ENCODE peak calls at places on chromosomes 5 and 9, in seven cellular contexts. One of them, this sample, is unnamed.

GRCh38 chr9:134356496-134357470 is 30.5 kb downstream of the RXRA start:
- DNase-seq in HL-60: peak
- DNase-seq in stomach: peak
- DNase-seq in pancreas: no peak
- DNase-seq in fibroblast of pulmonary artery: peak
- DNase-seq in A549: no peak
- DNase-seq in AG04450: no peak
- DNase-seq in this sample: no peak

GRCh38 chr5:156147948-156148285 is 179.0 kb upstream of the SGCD start:
- DNase-seq in HL-60: no peak
- DNase-seq in stomach: no peak
- DNase-seq in pancreas: no peak
- DNase-seq in fibroblast of pulmonary artery: no peak
- DNase-seq in A549: no peak
- DNase-seq in AG04450: no peak
- DNase-seq in this sample: no peak

GRCh38 chr5:53438486-53439472 is 41.6 kb upstream of the FST start:
- DNase-seq in HL-60: no peak
- DNase-seq in stomach: no peak
- DNase-seq in pancreas: no peak
- DNase-seq in fibroblast of pulmonary artery: peak
- DNase-seq in A549: no peak
- DNase-seq in AG04450: no peak
- DNase-seq in this sample: no peak

GRCh38 chr5:76084496-76085285 is 1.5 kb downstream of the SV2C start:
- DNase-seq in HL-60: no peak
- DNase-seq in stomach: no peak
- DNase-seq in pancreas: no peak
- DNase-seq in fibroblast of pulmonary artery: peak
- DNase-seq in A549: no peak
- DNase-seq in AG04450: no peak
- DNase-seq in this sample: no peak

GRCh38 chr5:141969783-141970741 is 1.2 kb downstream of the RNF14 start:
- DNase-seq in HL-60: peak
- DNase-seq in stomach: no peak
- DNase-seq in pancreas: no peak
- DNase-seq in fibroblast of pulmonary artery: no peak
- DNase-seq in A549: peak
- DNase-seq in AG04450: no peak
- DNase-seq in this sample: no peak

GRCh38 chr5:172280317-172280716 is 3.2 kb downstream of the UBTD2 start:
- DNase-seq in HL-60: no peak
- DNase-seq in stomach: no peak
- DNase-seq in pancreas: no peak
- DNase-seq in fibroblast of pulmonary artery: no peak
- DNase-seq in A549: no peak
- DNase-seq in AG04450: no peak
- DNase-seq in this sample: no peak

GRCh38 chr5:74056789-74057164 is 430.8 kb downstream of the ARHGEF28 start:
- DNase-seq in HL-60: no peak
- DNase-seq in stomach: peak
- DNase-seq in pancreas: no peak
- DNase-seq in fibroblast of pulmonary artery: peak
- DNase-seq in A549: peak
- DNase-seq in AG04450: no peak
- DNase-seq in this sample: peak

GRCh38 chr5:73592546-73592945 is 27.0 kb downstream of the UTP15 start:
- DNase-seq in HL-60: no peak
- DNase-seq in stomach: no peak
- DNase-seq in pancreas: no peak
- DNase-seq in fibroblast of pulmonary artery: peak
- DNase-seq in A549: peak
- DNase-seq in AG04450: no peak
- DNase-seq in this sample: no peak

GRCh38 chr5:38540348-38540747 is 16.1 kb downstream of the LIFR start:
- DNase-seq in HL-60: no peak
- DNase-seq in stomach: no peak
- DNase-seq in pancreas: peak
- DNase-seq in fibroblast of pulmonary artery: no peak
- DNase-seq in A549: no peak
- DNase-seq in AG04450: no peak
- DNase-seq in this sample: no peak

GRCh38 chr9:91589101-91589553 is 165.5 kb upstream of the NFIL3 start:
- DNase-seq in HL-60: no peak
- DNase-seq in stomach: no peak
- DNase-seq in pancreas: no peak
- DNase-seq in fibroblast of pulmonary artery: peak
- DNase-seq in A549: peak
- DNase-seq in AG04450: peak
- DNase-seq in this sample: peak

GRCh38 chr9:84940294-84940693 is 270.8 kb downstream of the NTRK2 start:
- DNase-seq in HL-60: no peak
- DNase-seq in stomach: no peak
- DNase-seq in pancreas: no peak
- DNase-seq in fibroblast of pulmonary artery: no peak
- DNase-seq in A549: no peak
- DNase-seq in AG04450: no peak
- DNase-seq in this sample: peak

GRCh38 chr5:91848453-91848852 is 465.3 kb upstream of the ARRDC3 start:
- DNase-seq in HL-60: no peak
- DNase-seq in stomach: no peak
- DNase-seq in pancreas: no peak
- DNase-seq in fibroblast of pulmonary artery: peak
- DNase-seq in A549: peak
- DNase-seq in AG04450: peak
- DNase-seq in this sample: peak

GRCh38 chr5:138662599-138662998 is 87.4 kb upstream of the HSPA9 start:
- DNase-seq in HL-60: no peak
- DNase-seq in stomach: no peak
- DNase-seq in pancreas: no peak
- DNase-seq in fibroblast of pulmonary artery: no peak
- DNase-seq in A549: no peak
- DNase-seq in AG04450: no peak
- DNase-seq in this sample: no peak

GRCh38 chr5:160555836-160556660 is 134.4 kb downstream of the PTTG1 start:
- DNase-seq in HL-60: peak
- DNase-seq in stomach: no peak
- DNase-seq in pancreas: peak
- DNase-seq in fibroblast of pulmonary artery: no peak
- DNase-seq in A549: no peak
- DNase-seq in AG04450: no peak
- DNase-seq in this sample: peak

GRCh38 chr5:20077186-20077585 is 89.2 kb upstream of the CDH18 start:
- DNase-seq in HL-60: no peak
- DNase-seq in stomach: no peak
- DNase-seq in pancreas: no peak
- DNase-seq in fibroblast of pulmonary artery: no peak
- DNase-seq in A549: no peak
- DNase-seq in AG04450: no peak
- DNase-seq in this sample: no peak

GRCh38 chr5:127612441-127613141 is 36.3 kb upstream of the CTXN3 start:
- DNase-seq in HL-60: no peak
- DNase-seq in stomach: no peak
- DNase-seq in pancreas: no peak
- DNase-seq in fibroblast of pulmonary artery: no peak
- DNase-seq in A549: no peak
- DNase-seq in AG04450: no peak
- DNase-seq in this sample: no peak

GRCh38 chr9:81685763-81686613 is 3.4 kb downstream of the TLE1 start:
- DNase-seq in HL-60: no peak
- DNase-seq in stomach: no peak
- DNase-seq in pancreas: no peak
- DNase-seq in fibroblast of pulmonary artery: peak
- DNase-seq in A549: peak
- DNase-seq in AG04450: no peak
- DNase-seq in this sample: no peak

GRCh38 chr5:7976411-7977190 is 107.7 kb downstream of the MTRR start:
- DNase-seq in HL-60: no peak
- DNase-seq in stomach: no peak
- DNase-seq in pancreas: no peak
- DNase-seq in fibroblast of pulmonary artery: no peak
- DNase-seq in A549: no peak
- DNase-seq in AG04450: no peak
- DNase-seq in this sample: no peak

GRCh38 chr5:135996611-135997010 is 32.2 kb upstream of the TGFBI start:
- DNase-seq in HL-60: no peak
- DNase-seq in stomach: no peak
- DNase-seq in pancreas: no peak
- DNase-seq in fibroblast of pulmonary artery: no peak
- DNase-seq in A549: no peak
- DNase-seq in AG04450: no peak
- DNase-seq in this sample: no peak

GRCh38 chr9:29806941-29807625 is 2233.8 kb upstream of the C9orf72 start:
- DNase-seq in HL-60: no peak
- DNase-seq in stomach: no peak
- DNase-seq in pancreas: no peak
- DNase-seq in fibroblast of pulmonary artery: no peak
- DNase-seq in A549: no peak
- DNase-seq in AG04450: no peak
- DNase-seq in this sample: peak

GRCh38 chr9:76342862-76343261 is 51.4 kb downstream of the RFK start:
- DNase-seq in HL-60: no peak
- DNase-seq in stomach: no peak
- DNase-seq in pancreas: no peak
- DNase-seq in fibroblast of pulmonary artery: no peak
- DNase-seq in A549: no peak
- DNase-seq in AG04450: no peak
- DNase-seq in this sample: no peak

GRCh38 chr9:109640232-109641078 is 139.5 kb upstream of the PALM2AKAP2 start:
- DNase-seq in HL-60: peak
- DNase-seq in stomach: peak
- DNase-seq in pancreas: peak
- DNase-seq in fibroblast of pulmonary artery: peak
- DNase-seq in A549: peak
- DNase-seq in AG04450: no peak
- DNase-seq in this sample: no peak

DNA sequence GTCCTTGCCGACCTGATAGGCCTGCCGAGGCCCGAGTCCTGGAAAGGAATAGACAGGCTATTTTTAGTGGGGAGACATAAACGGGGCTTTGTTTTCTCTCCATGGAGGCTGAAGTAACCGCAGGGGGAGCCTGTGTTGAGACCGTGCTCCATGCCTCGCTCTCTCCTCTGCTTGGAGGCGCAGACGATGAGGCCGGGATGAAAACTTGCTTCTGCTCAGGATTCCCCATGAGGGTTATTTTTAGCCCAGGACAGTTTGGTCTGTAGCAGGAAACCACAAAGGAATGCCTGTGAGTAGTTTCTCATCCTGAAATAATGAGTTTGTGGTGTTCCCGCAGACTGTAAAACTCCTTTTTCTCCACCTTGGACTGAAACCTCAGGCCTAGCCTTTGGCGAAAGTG is 81.9 kb upstream of the RARS1 start:
- DNase-seq in HL-60: no peak
- DNase-seq in stomach: no peak
- DNase-seq in pancreas: no peak
- DNase-seq in fibroblast of pulmonary artery: peak
- DNase-seq in A549: no peak
- DNase-seq in AG04450: peak
- DNase-seq in this sample: peak
- TF ChIP-seq CTCF in HL-60: no peak
- TF ChIP-seq CTCF in stomach: no peak
- TF ChIP-seq CTCF in pancreas: no peak
- TF ChIP-seq CTCF in fibroblast of pulmonary artery: peak
- TF ChIP-seq CTCF in A549: no peak
- TF ChIP-seq CTCF in AG04450: no peak
- TF ChIP-seq CTCF in this sample: no peak

DNA sequence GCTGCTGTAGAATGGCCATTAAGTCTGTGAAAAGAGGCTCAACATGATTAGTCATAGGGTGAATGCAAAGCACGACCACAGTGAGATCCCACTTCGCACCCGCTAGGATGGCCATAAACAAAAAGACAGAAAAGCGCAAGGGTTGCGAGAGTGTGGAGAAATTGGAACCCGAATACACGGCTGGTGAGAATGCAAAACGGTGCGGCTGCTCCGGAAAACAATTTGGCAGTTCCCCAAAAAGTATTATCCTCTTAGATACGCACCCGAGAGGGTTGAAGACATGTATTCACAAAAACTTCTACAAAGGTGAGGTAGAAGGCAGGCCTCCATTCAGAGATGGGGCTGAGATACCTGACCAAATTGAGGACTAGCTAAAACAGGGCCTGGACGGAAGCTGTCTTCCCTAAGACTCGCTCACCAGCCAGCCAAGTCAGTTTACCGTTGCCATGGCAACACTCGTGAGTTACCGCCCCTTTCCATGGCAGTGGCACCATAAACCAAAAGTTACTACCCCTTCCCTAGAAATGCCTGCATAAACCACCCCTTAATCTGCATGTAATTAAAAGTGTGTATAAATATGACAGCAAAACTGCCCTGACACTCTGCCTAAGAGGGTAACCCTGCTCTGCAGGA is 726 bp upstream of the PSMB7 start:
- DNase-seq in HL-60: no peak
- DNase-seq in stomach: no peak
- DNase-seq in pancreas: no peak
- DNase-seq in fibroblast of pulmonary artery: no peak
- DNase-seq in A549: no peak
- DNase-seq in AG04450: no peak
- DNase-seq in this sample: no peak
- H3K4me3 ChIP-seq in HL-60: peak
- H3K4me3 ChIP-seq in stomach: peak
- H3K4me3 ChIP-seq in pancreas: no peak
- H3K4me3 ChIP-seq in fibroblast of pulmonary artery: peak
- H3K4me3 ChIP-seq in A549: peak
- H3K4me3 ChIP-seq in AG04450: no peak
- H3K4me3 ChIP-seq in this sample: peak

DNA sequence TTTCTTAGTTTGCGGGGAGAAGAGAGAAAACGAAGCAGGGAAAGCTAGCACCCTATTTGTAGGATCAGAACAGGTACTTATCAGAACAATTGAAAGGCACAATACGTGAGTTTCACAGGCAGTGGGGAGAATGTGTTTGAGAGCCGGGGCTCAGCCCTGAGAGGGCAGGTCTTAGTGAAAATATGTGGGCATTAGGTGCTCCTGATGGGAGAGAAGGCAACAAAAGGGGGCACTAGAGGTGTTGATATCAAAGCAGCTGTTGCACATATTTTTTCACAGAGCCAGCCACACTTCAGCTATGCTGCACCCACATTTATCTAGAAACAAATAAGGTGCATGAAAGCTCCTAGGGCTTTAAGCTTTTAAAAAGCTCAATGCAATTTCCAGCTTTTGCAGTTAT is 99.7 kb upstream of the MAN2A1 start:
- DNase-seq in HL-60: peak
- DNase-seq in stomach: no peak
- DNase-seq in pancreas: no peak
- DNase-seq in fibroblast of pulmonary artery: no peak
- DNase-seq in A549: no peak
- DNase-seq in AG04450: no peak
- DNase-seq in this sample: no peak
- TF ChIP-seq CTCF in HL-60: no peak
- TF ChIP-seq CTCF in stomach: no peak
- TF ChIP-seq CTCF in pancreas: no peak
- TF ChIP-seq CTCF in fibroblast of pulmonary artery: no peak
- TF ChIP-seq CTCF in A549: no peak
- TF ChIP-seq CTCF in AG04450: no peak
- TF ChIP-seq CTCF in this sample: no peak

GRCh38 chr5:119355244-119355635 is 579 bp upstream of the TNFAIP8 start:
- DNase-seq in HL-60: no peak
- DNase-seq in stomach: peak
- DNase-seq in pancreas: no peak
- DNase-seq in fibroblast of pulmonary artery: no peak
- DNase-seq in A549: no peak
- DNase-seq in AG04450: no peak
- DNase-seq in this sample: no peak
- H3K4me3 ChIP-seq in HL-60: peak
- H3K4me3 ChIP-seq in stomach: peak
- H3K4me3 ChIP-seq in pancreas: peak
- H3K4me3 ChIP-seq in fibroblast of pulmonary artery: peak
- H3K4me3 ChIP-seq in A549: no peak
- H3K4me3 ChIP-seq in AG04450: peak
- H3K4me3 ChIP-seq in this sample: peak

This sample was measured in epithelial cell of proximal tubule.